ENCODE peak calls at places on chromosome 21, in six cellular contexts. U, X, Q, T, V and F are unnamed samples.

GRCh38 chr21:35611752-35612151 is 448.6 kb downstream of the SETD4 start:
- DNase-seq in T (no peak), V (no peak), Q (no peak), X (no peak), U (no peak), F (no peak)

GRCh38 chr21:42160111-42160949 is 58.6 kb upstream of the ABCG1 start:
- DNase-seq in Q (no peak), X (no peak), U (no peak), T (no peak), V (peak), F (no peak)

GRCh38 chr21:43727571-43728466 is 8.9 kb downstream of the PDXK start:
- DNase-seq in X (no peak), V (peak), Q (no peak), U (no peak), T (no peak), F (no peak)

GRCh38 chr21:26708223-26708800 is 135.2 kb upstream of the CYYR1 start:
- DNase-seq in X (no peak), T (no peak), V (no peak), U (no peak), Q (no peak), F (no peak)

GRCh38 chr21:42495765-42496119 is 282 bp downstream of the RSPH1 start:
- DNase-seq in Q (no peak), X (peak), V (no peak), U (no peak), T (peak), F (no peak)

GRCh38 chr21:44727757-44728156 is 16.4 kb upstream of the TSPEAR start:
- DNase-seq in V (no peak), U (no peak), T (no peak), X (no peak), Q (no peak), F (no peak)

GRCh38 chr21:45562401-45562800 is 20.2 kb upstream of the SLC19A1 start:
- DNase-seq in U (no peak), X (no peak), V (peak), Q (no peak), T (no peak), F (no peak)

GRCh38 chr21:46066843-46067331 is 31.0 kb upstream of the COL6A2 start:
- DNase-seq in U (no peak), T (peak), V (no peak), X (no peak), Q (no peak), F (no peak)

GRCh38 chr21:45363921-45364463 is 41.0 kb upstream of the COL18A1 start:
- DNase-seq in X (peak), U (peak), T (peak), V (peak), Q (peak), F (peak)

GRCh38 chr21:36171741-36172331 is 15.2 kb downstream of the DOP1B start:
- DNase-seq in V (no peak), Q (no peak), T (no peak), X (no peak), U (no peak), F (no peak)

GRCh38 chr21:42666918-42667317 is 13.5 kb downstream of the PDE9A start:
- DNase-seq in Q (no peak), V (no peak), U (no peak), X (no peak), T (no peak), F (no peak)

GRCh38 chr21:43209575-43210453 is 41.0 kb downstream of the CRYAA start:
- DNase-seq in Q (peak), V (peak), U (no peak), X (no peak), T (peak), F (peak)

GRCh38 chr21:45846373-45847160 is 135.0 kb upstream of the COL6A1 start:
- DNase-seq in Q (peak), T (peak), V (no peak), U (no peak), X (peak), F (no peak)

GRCh38 chr21:17519965-17520364 is 7.1 kb downstream of the CXADR start:
- DNase-seq in V (no peak), U (no peak), T (no peak), Q (no peak), X (no peak), F (no peak)
- H3K4me3 ChIP-seq in V (no peak), U (no peak), T (no peak), Q (no peak), X (no peak), F (no peak)

GRCh38 chr21:39000496-39000895 is 182.8 kb downstream of the PSMG1 start:
- DNase-seq in Q (no peak), V (no peak), T (no peak), X (no peak), U (no peak), F (no peak)
- H3K4me3 ChIP-seq in Q (no peak), V (no peak), T (no peak), X (no peak), U (no peak), F (no peak)

GRCh38 chr21:25329227-25329626 is 278.1 kb downstream of the MRPL39 start:
- DNase-seq in T (peak), U (peak), Q (peak), V (no peak), X (no peak), F (peak)
- H3K4me3 ChIP-seq in T (no peak), U (no peak), Q (no peak), V (no peak), X (no peak), F (no peak)

GRCh38 chr21:28731700-28732321 is 260.9 kb downstream of the LTN1 start:
- DNase-seq in U (no peak), Q (no peak), X (no peak), T (no peak), V (no peak), F (no peak)

GRCh38 chr21:28725396-28725795 is 267.3 kb downstream of the LTN1 start:
- DNase-seq in V (no peak), U (no peak), X (no peak), Q (no peak), T (no peak), F (no peak)

GRCh38 chr21:28729887-28730286 is 262.8 kb downstream of the LTN1 start:
- DNase-seq in Q (no peak), X (no peak), T (no peak), U (no peak), V (no peak), F (no peak)

GRCh38 chr21:28723666-28724065 is 269.0 kb downstream of the LTN1 start:
- DNase-seq in T (no peak), Q (no peak), U (no peak), X (no peak), V (no peak), F (no peak)

DNA sequence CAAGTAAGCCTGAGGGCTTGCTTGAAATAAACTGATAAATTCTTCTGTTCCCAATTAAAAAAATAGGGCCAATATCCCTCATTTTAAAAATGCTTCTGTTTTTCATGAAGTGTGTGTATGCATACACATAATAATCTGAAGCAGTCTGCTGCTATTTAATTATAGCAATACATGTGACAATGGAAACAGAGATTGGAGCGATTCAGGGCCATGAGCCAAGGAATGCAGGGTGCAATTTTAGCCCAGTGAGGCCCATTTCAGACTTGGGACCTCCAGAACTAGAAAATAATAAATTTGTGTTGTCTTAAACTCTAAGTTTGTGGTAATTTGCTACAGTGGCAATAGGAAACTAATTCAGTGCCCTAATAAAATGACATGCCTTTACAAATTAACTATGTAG is 264.9 kb downstream of the LTN1 start:
- DNase-seq in Q (no peak), V (no peak), T (no peak), X (no peak), U (no peak), F (no peak)
- H3K4me3 ChIP-seq in Q (no peak), V (no peak), T (no peak), X (no peak), U (no peak), F (no peak)

GRCh38 chr21:29938968-29939858 is 583 bp downstream of the GRIK1 start:
- DNase-seq in V (no peak), T (peak), U (no peak), X (no peak), Q (no peak), F (no peak)
- H3K4me3 ChIP-seq in V (no peak), T (peak), U (peak), X (no peak), Q (peak), F (peak)

DNA sequence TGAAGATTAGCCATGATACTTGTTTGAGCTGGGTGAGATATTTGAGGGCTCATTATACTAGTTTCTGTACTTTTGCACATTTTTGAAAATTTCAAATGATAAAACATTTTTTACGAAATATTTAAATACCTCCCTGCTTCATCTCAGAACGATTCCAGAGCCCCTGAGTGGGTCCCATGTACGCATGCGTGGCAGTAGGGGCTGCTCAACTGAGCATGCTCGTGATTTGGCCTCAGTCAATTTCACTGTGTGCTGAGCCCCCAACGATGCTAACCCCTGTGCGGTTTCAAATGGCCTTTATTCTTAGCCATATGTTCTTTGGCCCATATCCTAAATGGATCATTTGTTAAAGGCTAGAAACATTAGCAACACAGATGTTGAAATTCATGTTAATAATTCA is 108.0 kb downstream of the MRPS6 start:
- DNase-seq in U (no peak), V (no peak), T (no peak), X (no peak), Q (no peak), F (no peak)
- H3K4me3 ChIP-seq in U (no peak), V (no peak), T (no peak), X (no peak), Q (no peak), F (no peak)